ENCODE peak calls at places on chromosomes 5 and 9, in nine cellular contexts. O is lower lobe of right lung, A is spleen, S is Peyer's patch, X is IMR-90, K is fibroblast of lung, D is cardiac muscle cell, J is transverse colon, Q is psoas muscle. W is an unnamed sample.

GRCh38 chr5:14445581-14446290 is 135.9 kb upstream of the OTULINL start:
- DNase-seq in O (no peak), A (no peak), S (no peak), X (no peak), K (no peak), D (peak), J (no peak), Q (no peak), W (no peak)

GRCh38 chr5:55445817-55446216 is 88.9 kb downstream of the PLPP1 start:
- DNase-seq in O (no peak), A (no peak), S (no peak), X (no peak), K (no peak), D (no peak), J (no peak), Q (no peak), W (no peak)

GRCh38 chr5:176614805-176615478 is 5.0 kb upstream of the GPRIN1 start:
- DNase-seq in O (no peak), A (no peak), S (no peak), X (peak), K (peak), D (peak), J (no peak), Q (no peak), W (no peak)

GRCh38 chr5:93206203-93206602 is 374.8 kb downstream of the NR2F1-AS1 start:
- DNase-seq in O (no peak), A (no peak), S (no peak), X (no peak), K (no peak), D (no peak), J (no peak), Q (no peak), W (no peak)

GRCh38 chr5:158514353-158514960 is 585.3 kb downstream of the EBF1 start:
- DNase-seq in O (no peak), A (no peak), S (no peak), X (peak), K (peak), D (peak), J (no peak), Q (no peak), W (no peak)

GRCh38 chr5:150108711-150109605 is 22.6 kb upstream of the CSF1R start:
- DNase-seq in O (no peak), A (no peak), S (no peak), X (no peak), K (no peak), D (no peak), J (no peak), Q (no peak), W (peak)

GRCh38 chr9:99465231-99465891 is 243.3 kb downstream of the SEC61B start:
- DNase-seq in O (no peak), A (no peak), S (no peak), X (no peak), K (no peak), D (no peak), J (no peak), Q (no peak), W (no peak)

GRCh38 chr9:36142510-36143161 is 6.1 kb downstream of the GLIPR2 start:
- DNase-seq in O (no peak), A (peak), S (no peak), X (no peak), K (no peak), D (no peak), J (peak), Q (no peak), W (no peak)

GRCh38 chr5:134053840-134054338 is 49.1 kb upstream of the VDAC1 start:
- DNase-seq in O (no peak), A (no peak), S (peak), X (peak), K (no peak), D (peak), J (peak), Q (no peak), W (no peak)

GRCh38 chr5:647727-648126 is 35.6 kb downstream of the CEP72 start:
- DNase-seq in O (no peak), A (peak), S (no peak), X (no peak), K (no peak), D (no peak), J (no peak), Q (no peak), W (no peak)

GRCh38 chr5:29568028-29568427 is 1625.5 kb upstream of the CDH6 start:
- DNase-seq in O (no peak), A (no peak), S (no peak), X (no peak), K (no peak), D (no peak), J (no peak), Q (no peak), W (no peak)

GRCh38 chr5:18305288-18305899 is 671.1 kb downstream of the TAF11L14 start:
- DNase-seq in O (no peak), A (no peak), S (no peak), X (peak), K (peak), D (peak), J (no peak), Q (no peak), W (no peak)

GRCh38 chr9:124388275-124389048 is 26.8 kb downstream of the PSMB7 start:
- DNase-seq in O (no peak), A (no peak), S (no peak), X (no peak), K (no peak), D (no peak), J (no peak), Q (no peak), W (no peak)

GRCh38 chr5:164000819-164001218 is 495.4 kb downstream of the MAT2B start:
- DNase-seq in O (no peak), A (peak), S (no peak), X (no peak), K (no peak), D (no peak), J (no peak), Q (no peak), W (no peak)

GRCh38 chr5:42880621-42881020 is 68.9 kb upstream of the SELENOP start:
- DNase-seq in O (no peak), A (no peak), S (no peak), X (no peak), K (no peak), D (no peak), J (no peak), Q (no peak), W (no peak)

GRCh38 chr9:114911167-114911821 is 19.1 kb downstream of the TNFSF8 start:
- DNase-seq in O (no peak), A (no peak), S (no peak), X (peak), K (peak), D (peak), J (no peak), Q (no peak), W (no peak)

GRCh38 chr9:17810728-17811634 is 232.1 kb downstream of the SH3GL2 start:
- DNase-seq in O (no peak), A (no peak), S (peak), X (peak), K (peak), D (peak), J (peak), Q (peak), W (no peak)

GRCh38 chr9:136211441-136212344 is 6.8 kb upstream of the LHX3 start:
- DNase-seq in O (no peak), A (no peak), S (no peak), X (no peak), K (no peak), D (no peak), J (no peak), Q (no peak), W (no peak)

GRCh38 chr9:92611621-92612275 is 58.2 kb downstream of the IPPK start:
- DNase-seq in O (no peak), A (no peak), S (no peak), X (no peak), K (no peak), D (no peak), J (no peak), Q (no peak), W (no peak)

GRCh38 chr5:79932510-79933504 is 58.3 kb downstream of the MTX3 start:
- DNase-seq in O (no peak), A (peak), S (no peak), X (no peak), K (no peak), D (no peak), J (no peak), Q (peak), W (no peak)

GRCh38 chr5:7754997-7755596 is 95.8 kb downstream of the CFAP90 start:
- DNase-seq in O (peak), A (no peak), S (peak), X (peak), K (peak), D (peak), J (peak), Q (peak), W (no peak)

GRCh38 chr9:73183917-73184861 is 32.5 kb downstream of the ANXA1 start:
- DNase-seq in O (no peak), A (no peak), S (no peak), X (peak), K (peak), D (peak), J (no peak), Q (no peak), W (no peak)

GRCh38 chr9:124818431-124819281 is 34.6 kb upstream of the WDR38 start:
- DNase-seq in O (peak), A (peak), S (no peak), X (peak), K (no peak), D (no peak), J (no peak), Q (no peak), W (no peak)

GRCh38 chr5:131305138-131305650 is 41.3 kb downstream of the CDC42SE2 start:
- DNase-seq in O (no peak), A (no peak), S (no peak), X (no peak), K (no peak), D (no peak), J (no peak), Q (no peak), W (no peak)

GRCh38 chr5:32420506-32420905 is 24.0 kb downstream of the ZFR start:
- DNase-seq in O (no peak), A (no peak), S (no peak), X (peak), K (no peak), D (peak), J (no peak), Q (no peak), W (no peak)

GRCh38 chr5:121325930-121326329 is 525.8 kb upstream of the FTMT start:
- DNase-seq in O (no peak), A (no peak), S (no peak), X (no peak), K (no peak), D (no peak), J (no peak), Q (no peak), W (no peak)

GRCh38 chr9:22237497-22238363 is 208.9 kb upstream of the DMRTA1 start:
- DNase-seq in O (no peak), A (no peak), S (no peak), X (peak), K (peak), D (peak), J (no peak), Q (no peak), W (no peak)

GRCh38 chr9:16262467-16263261 is 607.8 kb downstream of the BNC2 start:
- DNase-seq in O (no peak), A (no peak), S (no peak), X (peak), K (peak), D (no peak), J (no peak), Q (no peak), W (no peak)

GRCh38 chr5:104942735-104943134 is 1380.1 kb upstream of the NUDT12 start:
- DNase-seq in O (no peak), A (no peak), S (no peak), X (no peak), K (no peak), D (no peak), J (no peak), Q (no peak), W (no peak)

GRCh38 chr9:90972057-90972456 is 170.4 kb downstream of the SYK start:
- DNase-seq in O (no peak), A (no peak), S (no peak), X (no peak), K (no peak), D (no peak), J (peak), Q (no peak), W (no peak)

GRCh38 chr5:158121678-158122077 is 262.7 kb upstream of the CLINT1 start:
- DNase-seq in O (no peak), A (no peak), S (no peak), X (no peak), K (no peak), D (no peak), J (no peak), Q (no peak), W (no peak)

GRCh38 chr5:107361945-107362344 is 308.8 kb downstream of the EFNA5 start:
- DNase-seq in O (no peak), A (no peak), S (no peak), X (peak), K (peak), D (peak), J (no peak), Q (no peak), W (no peak)

GRCh38 chr5:76608833-76609232 is 14.4 kb downstream of the F2RL2 start:
- DNase-seq in O (no peak), A (no peak), S (no peak), X (peak), K (peak), D (peak), J (no peak), Q (no peak), W (no peak)

GRCh38 chr9:108834959-108835696 is 20.7 kb downstream of the ACTL7B start:
- DNase-seq in O (no peak), A (no peak), S (no peak), X (no peak), K (no peak), D (peak), J (no peak), Q (no peak), W (no peak)

GRCh38 chr5:138438003-138438723 is 694 bp upstream of the REEP2 start:
- DNase-seq in O (no peak), A (no peak), S (no peak), X (no peak), K (no peak), D (no peak), J (no peak), Q (no peak), W (no peak)

GRCh38 chr5:160263326-160263850 is 34.1 kb downstream of the FABP6 start:
- DNase-seq in O (no peak), A (no peak), S (no peak), X (no peak), K (no peak), D (no peak), J (no peak), Q (no peak), W (no peak)
- H3K4me3 ChIP-seq in O (no peak), A (no peak), S (no peak), X (no peak), K (no peak), D (no peak), J (no peak), Q (no peak), W (no peak)

GRCh38 chr5:78508231-78508765 is 140.3 kb downstream of the LHFPL2 start:
- DNase-seq in O (no peak), A (no peak), S (no peak), X (peak), K (peak), D (peak), J (no peak), Q (no peak), W (no peak)

GRCh38 chr5:78512440-78512839 is 136.1 kb downstream of the LHFPL2 start:
- DNase-seq in O (no peak), A (no peak), S (no peak), X (no peak), K (no peak), D (no peak), J (no peak), Q (no peak), W (no peak)

GRCh38 chr5:78509145-78509865 is 139.3 kb downstream of the LHFPL2 start:
- DNase-seq in O (no peak), A (no peak), S (peak), X (no peak), K (no peak), D (no peak), J (no peak), Q (no peak), W (no peak)

GRCh38 chr5:78511116-78511906 is 137.3 kb downstream of the LHFPL2 start:
- DNase-seq in O (peak), A (no peak), S (no peak), X (no peak), K (no peak), D (no peak), J (no peak), Q (peak), W (no peak)

GRCh38 chr5:78509884-78510769 is 138.4 kb downstream of the LHFPL2 start:
- DNase-seq in O (peak), A (peak), S (peak), X (no peak), K (no peak), D (peak), J (peak), Q (peak), W (peak)
- TF ChIP-seq CTCF in O (peak), A (no peak), S (peak), X (no peak), K (peak), D (peak), J (peak), Q (peak), W (no peak)

GRCh38 chr5:142831019-142831403 is 60.8 kb downstream of the ARHGAP26 start:
- DNase-seq in O (no peak), A (no peak), S (no peak), X (no peak), K (no peak), D (no peak), J (no peak), Q (no peak), W (no peak)
- H3K27ac ChIP-seq in O (no peak), A (no peak), S (no peak), X (no peak), K (no peak), D (no peak), J (no peak), Q (no peak), W (no peak)

DNA sequence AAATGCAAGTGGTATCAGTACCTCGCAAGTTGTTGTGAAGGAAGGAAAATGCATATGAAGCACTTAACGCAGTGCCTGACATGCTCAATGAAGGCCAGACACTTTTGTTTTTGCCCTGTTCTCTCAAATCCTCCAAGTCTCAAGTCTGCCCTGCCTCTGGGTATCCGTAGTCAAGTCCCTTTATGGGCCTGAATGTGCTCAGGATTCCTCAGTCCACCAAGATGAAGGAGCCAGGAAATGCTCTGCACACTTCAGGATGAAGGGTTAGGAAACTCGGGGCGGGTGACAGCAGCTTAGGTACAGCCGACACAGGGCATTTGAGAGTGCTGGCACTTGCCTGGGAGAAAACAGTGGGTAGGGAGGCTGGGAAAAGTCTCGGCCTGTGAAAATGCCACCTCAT is 1.4 kb downstream of the ECSCR start:
- DNase-seq in O (no peak), A (no peak), S (no peak), X (no peak), K (no peak), D (no peak), J (no peak), Q (no peak), W (no peak)
- H3K4me3 ChIP-seq in O (peak), A (peak), S (no peak), X (no peak), K (no peak), D (no peak), J (no peak), Q (peak), W (peak)

DNA sequence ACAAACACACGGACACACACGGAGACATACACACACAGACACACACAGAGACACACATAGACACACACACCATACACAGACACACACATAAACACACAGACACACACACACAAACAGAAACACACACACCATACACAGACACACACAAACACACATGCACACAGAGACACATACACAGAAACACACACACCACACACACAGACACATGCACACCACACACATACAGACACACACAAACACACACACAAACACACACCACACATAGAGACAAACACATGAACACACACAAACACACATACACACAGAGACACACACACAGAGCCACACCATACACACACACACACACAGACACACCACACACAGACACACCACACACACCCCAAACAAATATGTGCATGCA is 152.7 kb upstream of the FOXD4L5 start:
- DNase-seq in O (no peak), A (no peak), S (no peak), X (no peak), K (no peak), D (no peak), J (no peak), Q (no peak), W (no peak)
- TF ChIP-seq CTCF in O (no peak), A (no peak), S (no peak), X (no peak), K (no peak), D (no peak), J (no peak), Q (no peak), W (no peak)

GRCh38 chr5:62661126-62661525 is 82.5 kb downstream of the LRRC70 start:
- DNase-seq in O (no peak), A (no peak), S (no peak), X (no peak), K (no peak), D (no peak), J (no peak), Q (no peak), W (no peak)
- H3K27ac ChIP-seq in O (no peak), A (no peak), S (no peak), X (no peak), K (no peak), D (no peak), J (no peak), Q (no peak), W (no peak)

W was measured in coronary artery.